ENCODE peak calls at places on chromosomes 2 and 18, in eight cellular contexts. Z is astrocyte; B is upper lobe of right lung; X is Calu3; A is coronary artery; P is epithelial cell of esophagus; V is CD4-positive, alpha-beta T cell; C is choroid plexus epithelial cell. N is an unnamed sample.

GRCh38 chr2:136116813-136117390 is 1.0 kb downstream of the CXCR4 start:
- DNase-seq in Z (no peak), P (no peak), B (peak), X (peak), C (no peak), V (peak), A (no peak), N (no peak)

GRCh38 chr2:68799138-68799537 is 64.5 kb downstream of the ARHGAP25 start:
- DNase-seq in Z (no peak), V (no peak), B (no peak), C (no peak), A (no peak), X (no peak), P (peak), N (no peak)

GRCh38 chr18:22467760-22468553 is 50.2 kb upstream of the CTAGE1 start:
- DNase-seq in A (no peak), C (peak), V (no peak), B (no peak), P (peak), X (peak), Z (peak), N (no peak)

GRCh38 chr18:54358495-54358793 is 738 bp downstream of the C18orf54 start:
- DNase-seq in P (no peak), A (no peak), V (no peak), X (no peak), B (no peak), Z (no peak), C (peak), N (no peak)

GRCh38 chr2:112679484-112679883 is 33.7 kb downstream of the SLC20A1 start:
- DNase-seq in Z (peak), B (no peak), V (no peak), X (no peak), A (no peak), C (no peak), P (peak), N (no peak)

GRCh38 chr2:158797963-158798700 is 3.0 kb downstream of the DAPL1 start:
- DNase-seq in A (no peak), X (no peak), C (no peak), B (no peak), Z (peak), P (peak), V (no peak), N (no peak)

GRCh38 chr2:131572175-131572574 is 44.5 kb downstream of the CCDC74A start:
- DNase-seq in X (no peak), A (no peak), Z (no peak), P (no peak), V (no peak), C (no peak), B (no peak), N (no peak)

GRCh38 chr18:58140366-58141325 is 96.6 kb downstream of the NEDD4L start:
- DNase-seq in Z (no peak), B (no peak), P (no peak), C (no peak), X (peak), V (no peak), A (no peak), N (no peak)

GRCh38 chr18:63135101-63135500 is 184.5 kb downstream of the BCL2 start:
- DNase-seq in X (no peak), C (no peak), Z (no peak), B (no peak), P (no peak), A (no peak), V (no peak), N (no peak)

GRCh38 chr18:67261931-67262552 is 254.5 kb downstream of the DSEL start:
- DNase-seq in V (no peak), P (peak), Z (no peak), C (no peak), A (no peak), X (no peak), B (no peak), N (no peak)

GRCh38 chr2:237500681-237501424 is 13.8 kb downstream of the MLPH start:
- DNase-seq in A (no peak), P (peak), Z (peak), V (no peak), X (no peak), B (peak), C (peak), N (no peak)

GRCh38 chr2:54999182-54999581 is 51.1 kb downstream of the RTN4 start:
- DNase-seq in B (no peak), Z (peak), V (no peak), C (peak), P (peak), A (no peak), X (no peak), N (no peak)

GRCh38 chr2:170462433-170463205 is 252.5 kb upstream of the SP5 start:
- DNase-seq in C (no peak), A (no peak), X (no peak), V (no peak), P (no peak), Z (no peak), B (no peak), N (no peak)

GRCh38 chr2:144890828-144891227 is 370.9 kb upstream of the ZEB2 start:
- DNase-seq in P (peak), X (no peak), A (no peak), C (peak), B (no peak), Z (peak), V (no peak), N (no peak)

GRCh38 chr18:76823166-76823539 is 796 bp downstream of the ZNF236 start:
- DNase-seq in A (no peak), Z (no peak), X (no peak), C (no peak), P (no peak), V (no peak), B (peak), N (no peak)

GRCh38 chr18:68417166-68417776 is 297.6 kb downstream of the TMX3 start:
- DNase-seq in P (peak), C (peak), V (no peak), A (no peak), X (no peak), Z (no peak), B (no peak), N (no peak)

GRCh38 chr2:3233877-3234276 is 143.7 kb downstream of the EIPR1 start:
- DNase-seq in A (no peak), V (no peak), C (no peak), P (no peak), Z (no peak), B (no peak), X (no peak), N (no peak)

GRCh38 chr2:62243983-62244382 is 48.1 kb downstream of the B3GNT2 start:
- DNase-seq in Z (no peak), C (no peak), P (no peak), B (no peak), A (no peak), V (no peak), X (no peak), N (no peak)

GRCh38 chr2:54895735-54896134 is 154.5 kb downstream of the RTN4 start:
- DNase-seq in B (no peak), A (no peak), C (peak), V (no peak), P (no peak), X (no peak), Z (peak), N (no peak)

GRCh38 chr2:44056947-44057346 is 61.2 kb upstream of the LRPPRC start:
- DNase-seq in Z (no peak), C (no peak), V (no peak), X (no peak), A (no peak), B (no peak), P (no peak), N (no peak)

GRCh38 chr2:182542501-182543258 is 115.8 kb upstream of the PDE1A start:
- DNase-seq in Z (peak), X (no peak), B (no peak), C (peak), A (no peak), P (peak), V (no peak), N (no peak)

GRCh38 chr18:79828258-79828657 is 30.5 kb downstream of the KCNG2 start:
- DNase-seq in C (no peak), V (no peak), B (no peak), A (no peak), Z (no peak), P (no peak), X (no peak), N (no peak)

GRCh38 chr2:218272531-218273212 is 2.4 kb downstream of the PNKD start:
- DNase-seq in Z (peak), V (peak), A (peak), C (peak), B (peak), P (peak), X (peak), N (no peak)

GRCh38 chr18:63979409-63979908 is 9.6 kb downstream of the SERPINB8 start:
- DNase-seq in B (no peak), V (peak), A (no peak), C (peak), Z (peak), X (peak), P (peak), N (no peak)

GRCh38 chr2:146837857-146838256 is 1007.0 kb upstream of the ACVR2A start:
- DNase-seq in X (no peak), B (no peak), A (no peak), Z (peak), C (no peak), P (peak), V (no peak), N (no peak)

GRCh38 chr2:207473203-207473865 is 56.4 kb upstream of the CREB1 start:
- DNase-seq in V (no peak), C (peak), X (no peak), A (no peak), B (no peak), Z (peak), P (peak), N (no peak)

GRCh38 chr2:237591021-237591370 is 462 bp upstream of the RAB17 start:
- DNase-seq in A (no peak), B (peak), C (no peak), V (no peak), P (peak), X (peak), Z (no peak), N (peak)

GRCh38 chr18:50033004-50033403 is 161.9 kb downstream of the MYO5B start:
- DNase-seq in B (no peak), V (no peak), A (no peak), X (no peak), P (no peak), C (no peak), Z (no peak), N (no peak)

GRCh38 chr2:82968381-82968780 is 1490.7 kb downstream of the SUCLG1 start:
- DNase-seq in Z (no peak), B (no peak), X (no peak), V (no peak), A (no peak), C (peak), P (peak), N (no peak)

GRCh38 chr2:68282814-68283812 is 30.8 kb upstream of the PPP3R1 start:
- DNase-seq in V (no peak), X (peak), P (peak), C (peak), B (no peak), Z (peak), A (no peak), N (no peak)

GRCh38 chr2:217825469-217826235 is 177.1 kb downstream of the TNS1 start:
- DNase-seq in Z (no peak), C (no peak), P (no peak), X (no peak), V (no peak), B (peak), A (no peak), N (peak)

GRCh38 chr2:102253140-102253752 is 58.1 kb upstream of the IL1RL1 start:
- DNase-seq in B (no peak), V (no peak), A (no peak), X (no peak), Z (no peak), P (peak), C (peak), N (no peak)

GRCh38 chr2:102251042-102251848 is 60.1 kb upstream of the IL1RL1 start:
- DNase-seq in X (peak), A (no peak), B (peak), P (peak), Z (peak), V (peak), C (peak), N (peak)

GRCh38 chr2:102250278-102250821 is 61.0 kb upstream of the IL1RL1 start:
- DNase-seq in Z (no peak), C (no peak), A (no peak), P (no peak), V (no peak), X (no peak), B (no peak), N (peak)

GRCh38 chr2:102253753-102254150 is 57.6 kb upstream of the IL1RL1 start:
- DNase-seq in X (no peak), C (peak), P (no peak), Z (no peak), V (no peak), B (no peak), A (no peak), N (no peak)

GRCh38 chr2:102251849-102252203 is 59.5 kb upstream of the IL1RL1 start:
- DNase-seq in V (no peak), C (no peak), X (no peak), Z (no peak), P (no peak), B (no peak), A (no peak), N (no peak)
- TF ChIP-seq CTCF in V (peak), C (no peak), X (no peak), Z (no peak), P (no peak), B (no peak), A (no peak), N (peak)

GRCh38 chr2:64889803-64890202 is 99.4 kb upstream of the SLC1A4 start:
- DNase-seq in B (no peak), V (no peak), X (no peak), P (no peak), C (no peak), A (no peak), Z (no peak), N (no peak)

GRCh38 chr2:64887565-64887964 is 101.6 kb upstream of the SLC1A4 start:
- DNase-seq in A (no peak), X (no peak), B (no peak), Z (no peak), P (no peak), C (no peak), V (no peak), N (no peak)

GRCh38 chr2:64888591-64889309 is 100.4 kb upstream of the SLC1A4 start:
- DNase-seq in B (no peak), A (no peak), V (no peak), P (peak), X (peak), Z (peak), C (peak), N (no peak)
- TF ChIP-seq CTCF in B (no peak), A (no peak), V (no peak), P (peak), X (peak), Z (peak), C (peak), N (peak)

DNA sequence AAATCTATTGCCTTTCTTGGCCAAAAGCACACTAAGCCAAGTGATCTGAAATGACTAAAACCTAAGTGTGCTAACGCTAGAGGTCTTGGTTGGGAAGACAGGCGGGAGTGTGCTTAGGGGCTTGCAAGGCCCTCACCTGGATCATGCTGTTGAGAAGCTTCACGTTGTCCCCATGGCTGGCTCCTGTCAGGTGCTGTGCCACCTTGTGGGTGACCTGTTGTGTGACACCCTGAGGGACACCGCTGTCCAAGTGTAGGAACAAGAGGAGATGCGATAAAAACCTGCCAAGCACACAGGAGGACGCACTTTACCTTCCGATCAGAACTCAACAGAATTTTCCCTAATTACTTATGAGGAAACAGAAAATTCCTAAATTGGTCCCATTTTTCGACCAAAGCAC is 50.8 kb downstream of the EPG5 start:
- DNase-seq in B (no peak), A (no peak), P (no peak), X (peak), V (no peak), C (no peak), Z (no peak), N (no peak)
- TF ChIP-seq CTCF in B (no peak), A (no peak), P (peak), X (no peak), V (no peak), C (peak), Z (no peak), N (peak)

DNA sequence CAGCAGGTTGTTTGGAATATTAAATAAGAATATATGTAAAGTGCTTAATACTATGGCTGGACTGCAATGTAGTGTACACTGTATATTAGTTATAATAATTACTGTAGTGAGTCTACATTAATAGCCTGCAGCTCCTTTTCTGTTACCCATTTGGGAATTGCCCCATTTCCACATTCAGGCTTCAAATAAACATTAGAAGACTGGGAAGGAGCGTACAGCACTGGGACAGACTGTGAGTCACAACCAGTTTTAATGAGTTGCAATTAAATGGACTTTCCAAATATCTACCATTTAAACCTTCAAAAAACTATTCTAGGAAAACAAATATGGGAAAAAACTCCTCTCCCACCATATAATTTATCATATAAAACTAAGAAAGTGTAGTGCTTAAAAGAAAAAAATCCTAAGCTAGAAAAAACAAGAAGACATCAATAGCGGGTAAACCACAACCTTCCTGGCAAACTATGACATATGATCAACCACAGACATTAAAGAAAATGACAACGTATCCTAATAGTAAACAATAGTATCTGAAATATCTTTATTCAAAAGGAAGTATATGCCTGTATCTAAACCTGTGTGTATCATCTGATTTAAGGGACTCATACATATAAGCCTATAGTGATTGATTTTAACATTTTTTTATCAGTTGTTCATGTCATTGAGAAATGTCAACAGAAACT is 86.1 kb downstream of the TRIP12 start:
- DNase-seq in C (peak), B (no peak), P (peak), A (no peak), V (no peak), Z (peak), X (no peak), N (no peak)
- TF ChIP-seq CTCF in C (no peak), B (no peak), P (no peak), A (no peak), V (no peak), Z (no peak), X (no peak), N (no peak)

GRCh38 chr2:80499095-80499494 is 194.5 kb upstream of the LRRTM1 start:
- DNase-seq in X (no peak), B (no peak), P (peak), V (no peak), Z (peak), C (peak), A (no peak), N (no peak)
- TF ChIP-seq CTCF in X (no peak), B (peak), P (peak), V (no peak), Z (peak), C (peak), A (no peak), N (peak)

GRCh38 chr2:12495247-12495868 is 221.4 kb upstream of the TRIB2 start:
- DNase-seq in X (no peak), Z (no peak), P (no peak), C (no peak), B (no peak), A (no peak), V (no peak), N (no peak)

GRCh38 chr2:12500899-12501298 is 215.8 kb upstream of the TRIB2 start:
- DNase-seq in A (no peak), C (no peak), P (no peak), V (no peak), B (no peak), Z (no peak), X (no peak), N (no peak)

GRCh38 chr2:12498703-12499102 is 218.0 kb upstream of the TRIB2 start:
- DNase-seq in P (peak), A (no peak), C (peak), B (no peak), Z (peak), X (no peak), V (no peak), N (no peak)

GRCh38 chr2:12501469-12502147 is 215.1 kb upstream of the TRIB2 start:
- DNase-seq in C (peak), V (peak), B (no peak), A (no peak), Z (no peak), P (peak), X (no peak), N (no peak)

GRCh38 chr2:12498286-12498685 is 218.4 kb upstream of the TRIB2 start:
- DNase-seq in P (no peak), A (no peak), C (no peak), X (no peak), V (no peak), B (no peak), Z (no peak), N (no peak)
- TF ChIP-seq CTCF in P (no peak), A (no peak), C (no peak), X (no peak), V (no peak), B (peak), Z (no peak), N (peak)

GRCh38 chr18:70072678-70073077 is 125.0 kb upstream of the CD226 start:
- DNase-seq in V (no peak), P (peak), A (no peak), B (no peak), C (peak), Z (peak), X (no peak), N (no peak)
- TF ChIP-seq CTCF in V (peak), P (peak), A (no peak), B (peak), C (peak), Z (no peak), X (no peak), N (peak)

GRCh38 chr2:215635788-215636139 is 199.9 kb upstream of the FN1 start:
- DNase-seq in B (no peak), V (no peak), C (peak), A (no peak), X (peak), P (peak), Z (peak), N (no peak)
- TF ChIP-seq CTCF in B (no peak), V (no peak), C (peak), A (no peak), X (no peak), P (peak), Z (peak), N (peak)

GRCh38 chr2:227862741-227863588 is 8.5 kb upstream of the DAW1 start:
- DNase-seq in X (peak), C (peak), A (no peak), P (peak), Z (peak), B (no peak), V (no peak), N (no peak)
- TF ChIP-seq CTCF in X (no peak), C (peak), A (no peak), P (peak), Z (no peak), B (no peak), V (no peak), N (peak)

DNA sequence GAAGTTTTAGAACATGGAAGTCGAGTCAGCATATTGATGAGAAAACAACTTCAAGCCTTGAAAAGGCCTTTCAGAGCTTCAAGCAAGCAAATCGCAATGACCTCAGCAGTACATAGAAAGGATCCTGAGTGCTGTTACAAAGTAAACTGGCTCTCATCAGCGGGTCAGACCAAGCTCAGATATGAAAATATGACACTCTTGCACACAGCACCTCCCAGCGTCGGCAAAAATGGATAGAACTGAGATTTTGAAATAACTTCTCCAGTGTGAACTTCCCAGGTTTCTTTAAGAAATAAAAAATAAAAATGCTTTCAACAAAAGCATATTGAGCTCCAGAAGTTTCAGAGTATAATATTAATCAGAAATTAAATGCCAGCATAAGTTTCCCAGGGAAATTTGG is 296.9 kb downstream of the FBXO15 start:
- DNase-seq in C (no peak), Z (no peak), A (no peak), V (no peak), B (no peak), P (no peak), X (no peak), N (no peak)
- TF ChIP-seq CTCF in C (no peak), Z (no peak), A (no peak), V (no peak), B (no peak), P (no peak), X (no peak), N (no peak)